ENCODE peak calls at places on chromosome 1, in five cellular contexts. One of them, this sample, is unnamed.

GRCh38 chr1:234985531-234986294 is 142.9 kb downstream of the TOMM20 start:
- DNase-seq in astrocyte of the spinal cord: no peak
- DNase-seq in activated naive CD4-positive, alpha-beta T cell: no peak
- DNase-seq in GM12865: no peak
- DNase-seq in GM03348: no peak
- DNase-seq in this sample: no peak

GRCh38 chr1:211643324-211644212 is 31.9 kb downstream of the NEK2 start:
- DNase-seq in astrocyte of the spinal cord: peak; percentile 37
- DNase-seq in GM12865: no peak
- DNase-seq in activated naive CD4-positive, alpha-beta T cell: no peak
- DNase-seq in GM03348: no peak
- DNase-seq in this sample: no peak

GRCh38 chr1:201307760-201308499 is 24.6 kb downstream of the PKP1 start:
- DNase-seq in GM12865: no peak
- DNase-seq in activated naive CD4-positive, alpha-beta T cell: no peak
- DNase-seq in GM03348: peak; percentile 39
- DNase-seq in astrocyte of the spinal cord: no peak
- DNase-seq in this sample: no peak

GRCh38 chr1:63693956-63694607 is 79.7 kb upstream of the ROR1 start:
- DNase-seq in activated naive CD4-positive, alpha-beta T cell: no peak
- DNase-seq in astrocyte of the spinal cord: peak; percentile 34
- DNase-seq in GM12865: peak; percentile 26
- DNase-seq in GM03348: no peak
- DNase-seq in this sample: peak; percentile 43

GRCh38 chr1:150683914-150684313 is 13.0 kb downstream of the GOLPH3L start:
- DNase-seq in GM03348: no peak
- DNase-seq in astrocyte of the spinal cord: no peak
- DNase-seq in activated naive CD4-positive, alpha-beta T cell: no peak
- DNase-seq in GM12865: peak; percentile 53
- DNase-seq in this sample: peak; percentile 45

GRCh38 chr1:228423399-228424053 is 6.9 kb upstream of the TRIM17 start:
- DNase-seq in activated naive CD4-positive, alpha-beta T cell: no peak
- DNase-seq in astrocyte of the spinal cord: no peak
- DNase-seq in GM03348: no peak
- DNase-seq in GM12865: no peak
- DNase-seq in this sample: no peak

GRCh38 chr1:65265296-65266271 is 43.8 kb upstream of the DNAJC6 start:
- DNase-seq in activated naive CD4-positive, alpha-beta T cell: no peak
- DNase-seq in GM12865: peak; percentile 67
- DNase-seq in GM03348: peak; percentile 78
- DNase-seq in astrocyte of the spinal cord: peak; percentile 35
- DNase-seq in this sample: no peak

GRCh38 chr1:3588395-3588794 is 22.9 kb downstream of the MEGF6 start:
- DNase-seq in GM03348: no peak
- DNase-seq in GM12865: no peak
- DNase-seq in astrocyte of the spinal cord: no peak
- DNase-seq in activated naive CD4-positive, alpha-beta T cell: no peak
- DNase-seq in this sample: no peak

GRCh38 chr1:190452272-190452848 is 25.3 kb downstream of the BRINP3 start:
- DNase-seq in GM12865: no peak
- DNase-seq in astrocyte of the spinal cord: no peak
- DNase-seq in activated naive CD4-positive, alpha-beta T cell: no peak
- DNase-seq in GM03348: no peak
- DNase-seq in this sample: no peak

GRCh38 chr1:23797478-23798448 is 2.8 kb downstream of the GALE start:
- DNase-seq in GM12865: no peak
- DNase-seq in activated naive CD4-positive, alpha-beta T cell: no peak
- DNase-seq in astrocyte of the spinal cord: no peak
- DNase-seq in GM03348: no peak
- DNase-seq in this sample: no peak

GRCh38 chr1:240415532-240415931 is 196.4 kb downstream of the GREM2 start:
- DNase-seq in GM03348: no peak
- DNase-seq in GM12865: no peak
- DNase-seq in astrocyte of the spinal cord: no peak
- DNase-seq in activated naive CD4-positive, alpha-beta T cell: no peak
- DNase-seq in this sample: no peak

GRCh38 chr1:27778022-27778421 is 5.0 kb downstream of the STX12 start:
- DNase-seq in GM03348: no peak
- DNase-seq in GM12865: no peak
- DNase-seq in activated naive CD4-positive, alpha-beta T cell: no peak
- DNase-seq in astrocyte of the spinal cord: no peak
- DNase-seq in this sample: no peak

GRCh38 chr1:65629788-65630187 is 162.9 kb upstream of the PDE4B start:
- DNase-seq in activated naive CD4-positive, alpha-beta T cell: no peak
- DNase-seq in GM12865: no peak
- DNase-seq in astrocyte of the spinal cord: no peak
- DNase-seq in GM03348: no peak
- DNase-seq in this sample: no peak

GRCh38 chr1:44237721-44238457 is 24.6 kb downstream of the DMAP1 start:
- DNase-seq in astrocyte of the spinal cord: peak; percentile 34
- DNase-seq in GM03348: peak; percentile 73
- DNase-seq in activated naive CD4-positive, alpha-beta T cell: no peak
- DNase-seq in GM12865: peak; percentile 50
- DNase-seq in this sample: peak; percentile 78

GRCh38 chr1:178254433-178254832 is 160.5 kb downstream of the RASAL2 start:
- DNase-seq in activated naive CD4-positive, alpha-beta T cell: no peak
- DNase-seq in GM03348: no peak
- DNase-seq in GM12865: no peak
- DNase-seq in astrocyte of the spinal cord: no peak
- DNase-seq in this sample: no peak

GRCh38 chr1:182249201-182249676 is 142.4 kb downstream of the GLUL start:
- DNase-seq in GM03348: no peak
- DNase-seq in activated naive CD4-positive, alpha-beta T cell: no peak
- DNase-seq in astrocyte of the spinal cord: no peak
- DNase-seq in GM12865: peak; percentile 81
- DNase-seq in this sample: no peak

GRCh38 chr1:76203132-76203531 is 128.6 kb downstream of the ST6GALNAC3 start:
- DNase-seq in activated naive CD4-positive, alpha-beta T cell: no peak
- DNase-seq in GM12865: no peak
- DNase-seq in astrocyte of the spinal cord: no peak
- DNase-seq in GM03348: no peak
- DNase-seq in this sample: peak; percentile 93